ENCODE peak calls at places on chromosomes 13 and 19, in ten cellular contexts. One of them, this sample, is unnamed.

GRCh38 chr13:97403893-97404683 is 29.9 kb upstream of the RAP2A start:
- DNase-seq in activated CD4-positive, alpha-beta T cell treated with anti-CD3 and anti-CD28 coated beads, Interleukin-2, amount 10 ng/mL, durations not matched to agents 7 days and 5 days: no peak
- DNase-seq in hypothalamus: no peak
- DNase-seq in COR-L47: no peak
- DNase-seq in astrocyte of the spinal cord: no peak
- DNase-seq in MCF 10A: no peak
- DNase-seq in stimulated activated CD4-positive, alpha-beta T cell treated with anti-CD3 and anti-CD28 coated beads, Interleukin-4, amount 100 ng/mL, for 1 hour: no peak
- DNase-seq in stimulated activated CD8-positive, alpha-beta memory T cell treated with anti-CD3 and anti-CD28 coated beads, Interleukin-4, amount 100 ng/mL, for 4 hours: no peak
- DNase-seq in Daoy: no peak
- DNase-seq in naive thymus-derived CD8-positive, alpha-beta T cell: no peak
- DNase-seq in this sample: no peak

GRCh38 chr19:38952395-38953165 is 21.8 kb downstream of the MRPS12 start:
- DNase-seq in activated CD4-positive, alpha-beta T cell treated with anti-CD3 and anti-CD28 coated beads, Interleukin-2, amount 10 ng/mL, durations not matched to agents 7 days and 5 days: peak
- DNase-seq in hypothalamus: peak
- DNase-seq in COR-L47: peak
- DNase-seq in astrocyte of the spinal cord: no peak
- DNase-seq in MCF 10A: peak
- DNase-seq in stimulated activated CD4-positive, alpha-beta T cell treated with anti-CD3 and anti-CD28 coated beads, Interleukin-4, amount 100 ng/mL, for 1 hour: no peak
- DNase-seq in stimulated activated CD8-positive, alpha-beta memory T cell treated with anti-CD3 and anti-CD28 coated beads, Interleukin-4, amount 100 ng/mL, for 4 hours: no peak
- DNase-seq in Daoy: no peak
- DNase-seq in naive thymus-derived CD8-positive, alpha-beta T cell: no peak
- DNase-seq in this sample: peak

GRCh38 chr19:23558541-23558940 is 128.5 kb downstream of the ZNF675 start:
- DNase-seq in activated CD4-positive, alpha-beta T cell treated with anti-CD3 and anti-CD28 coated beads, Interleukin-2, amount 10 ng/mL, durations not matched to agents 7 days and 5 days: no peak
- DNase-seq in hypothalamus: no peak
- DNase-seq in COR-L47: no peak
- DNase-seq in astrocyte of the spinal cord: no peak
- DNase-seq in MCF 10A: peak
- DNase-seq in stimulated activated CD4-positive, alpha-beta T cell treated with anti-CD3 and anti-CD28 coated beads, Interleukin-4, amount 100 ng/mL, for 1 hour: no peak
- DNase-seq in stimulated activated CD8-positive, alpha-beta memory T cell treated with anti-CD3 and anti-CD28 coated beads, Interleukin-4, amount 100 ng/mL, for 4 hours: no peak
- DNase-seq in Daoy: no peak
- DNase-seq in naive thymus-derived CD8-positive, alpha-beta T cell: no peak
- DNase-seq in this sample: no peak

GRCh38 chr13:52029569-52029968 is 5.1 kb downstream of the UTP14C start:
- DNase-seq in activated CD4-positive, alpha-beta T cell treated with anti-CD3 and anti-CD28 coated beads, Interleukin-2, amount 10 ng/mL, durations not matched to agents 7 days and 5 days: no peak
- DNase-seq in hypothalamus: no peak
- DNase-seq in COR-L47: peak
- DNase-seq in astrocyte of the spinal cord: no peak
- DNase-seq in MCF 10A: peak
- DNase-seq in stimulated activated CD4-positive, alpha-beta T cell treated with anti-CD3 and anti-CD28 coated beads, Interleukin-4, amount 100 ng/mL, for 1 hour: no peak
- DNase-seq in stimulated activated CD8-positive, alpha-beta memory T cell treated with anti-CD3 and anti-CD28 coated beads, Interleukin-4, amount 100 ng/mL, for 4 hours: no peak
- DNase-seq in Daoy: no peak
- DNase-seq in naive thymus-derived CD8-positive, alpha-beta T cell: no peak
- DNase-seq in this sample: no peak

GRCh38 chr19:15780595-15781418 is 6.7 kb upstream of the OR10H5 start:
- DNase-seq in activated CD4-positive, alpha-beta T cell treated with anti-CD3 and anti-CD28 coated beads, Interleukin-2, amount 10 ng/mL, durations not matched to agents 7 days and 5 days: no peak
- DNase-seq in hypothalamus: no peak
- DNase-seq in COR-L47: no peak
- DNase-seq in astrocyte of the spinal cord: no peak
- DNase-seq in MCF 10A: no peak
- DNase-seq in stimulated activated CD4-positive, alpha-beta T cell treated with anti-CD3 and anti-CD28 coated beads, Interleukin-4, amount 100 ng/mL, for 1 hour: no peak
- DNase-seq in stimulated activated CD8-positive, alpha-beta memory T cell treated with anti-CD3 and anti-CD28 coated beads, Interleukin-4, amount 100 ng/mL, for 4 hours: no peak
- DNase-seq in Daoy: no peak
- DNase-seq in naive thymus-derived CD8-positive, alpha-beta T cell: no peak
- DNase-seq in this sample: no peak

GRCh38 chr13:114044486-114044885 is 70.6 kb upstream of the C13orf46 start:
- DNase-seq in activated CD4-positive, alpha-beta T cell treated with anti-CD3 and anti-CD28 coated beads, Interleukin-2, amount 10 ng/mL, durations not matched to agents 7 days and 5 days: no peak
- DNase-seq in hypothalamus: no peak
- DNase-seq in COR-L47: no peak
- DNase-seq in astrocyte of the spinal cord: peak
- DNase-seq in MCF 10A: no peak
- DNase-seq in stimulated activated CD4-positive, alpha-beta T cell treated with anti-CD3 and anti-CD28 coated beads, Interleukin-4, amount 100 ng/mL, for 1 hour: no peak
- DNase-seq in stimulated activated CD8-positive, alpha-beta memory T cell treated with anti-CD3 and anti-CD28 coated beads, Interleukin-4, amount 100 ng/mL, for 4 hours: no peak
- DNase-seq in Daoy: peak
- DNase-seq in naive thymus-derived CD8-positive, alpha-beta T cell: no peak
- DNase-seq in this sample: no peak

GRCh38 chr19:33697766-33698165 is 76.0 kb downstream of the CHST8 start:
- DNase-seq in activated CD4-positive, alpha-beta T cell treated with anti-CD3 and anti-CD28 coated beads, Interleukin-2, amount 10 ng/mL, durations not matched to agents 7 days and 5 days: no peak
- DNase-seq in hypothalamus: no peak
- DNase-seq in COR-L47: no peak
- DNase-seq in astrocyte of the spinal cord: no peak
- DNase-seq in MCF 10A: no peak
- DNase-seq in stimulated activated CD4-positive, alpha-beta T cell treated with anti-CD3 and anti-CD28 coated beads, Interleukin-4, amount 100 ng/mL, for 1 hour: no peak
- DNase-seq in stimulated activated CD8-positive, alpha-beta memory T cell treated with anti-CD3 and anti-CD28 coated beads, Interleukin-4, amount 100 ng/mL, for 4 hours: no peak
- DNase-seq in Daoy: no peak
- DNase-seq in naive thymus-derived CD8-positive, alpha-beta T cell: no peak
- DNase-seq in this sample: no peak

GRCh38 chr19:55605637-55606470 is at the start of gene ZNF865:
- DNase-seq in activated CD4-positive, alpha-beta T cell treated with anti-CD3 and anti-CD28 coated beads, Interleukin-2, amount 10 ng/mL, durations not matched to agents 7 days and 5 days: peak
- DNase-seq in hypothalamus: peak
- DNase-seq in COR-L47: peak
- DNase-seq in astrocyte of the spinal cord: peak
- DNase-seq in MCF 10A: peak
- DNase-seq in stimulated activated CD4-positive, alpha-beta T cell treated with anti-CD3 and anti-CD28 coated beads, Interleukin-4, amount 100 ng/mL, for 1 hour: peak
- DNase-seq in stimulated activated CD8-positive, alpha-beta memory T cell treated with anti-CD3 and anti-CD28 coated beads, Interleukin-4, amount 100 ng/mL, for 4 hours: peak
- DNase-seq in Daoy: peak
- DNase-seq in naive thymus-derived CD8-positive, alpha-beta T cell: peak
- DNase-seq in this sample: peak

GRCh38 chr19:6768236-6768785 is 1.1 kb upstream of the SH2D3A start:
- DNase-seq in activated CD4-positive, alpha-beta T cell treated with anti-CD3 and anti-CD28 coated beads, Interleukin-2, amount 10 ng/mL, durations not matched to agents 7 days and 5 days: peak
- DNase-seq in hypothalamus: no peak
- DNase-seq in COR-L47: no peak
- DNase-seq in astrocyte of the spinal cord: no peak
- DNase-seq in MCF 10A: no peak
- DNase-seq in stimulated activated CD4-positive, alpha-beta T cell treated with anti-CD3 and anti-CD28 coated beads, Interleukin-4, amount 100 ng/mL, for 1 hour: no peak
- DNase-seq in stimulated activated CD8-positive, alpha-beta memory T cell treated with anti-CD3 and anti-CD28 coated beads, Interleukin-4, amount 100 ng/mL, for 4 hours: no peak
- DNase-seq in Daoy: no peak
- DNase-seq in naive thymus-derived CD8-positive, alpha-beta T cell: no peak
- DNase-seq in this sample: no peak

GRCh38 chr19:6100284-6100915 is 9.9 kb downstream of the RFX2 start:
- DNase-seq in activated CD4-positive, alpha-beta T cell treated with anti-CD3 and anti-CD28 coated beads, Interleukin-2, amount 10 ng/mL, durations not matched to agents 7 days and 5 days: peak
- DNase-seq in hypothalamus: no peak
- DNase-seq in COR-L47: no peak
- DNase-seq in astrocyte of the spinal cord: no peak
- DNase-seq in MCF 10A: no peak
- DNase-seq in stimulated activated CD4-positive, alpha-beta T cell treated with anti-CD3 and anti-CD28 coated beads, Interleukin-4, amount 100 ng/mL, for 1 hour: peak
- DNase-seq in stimulated activated CD8-positive, alpha-beta memory T cell treated with anti-CD3 and anti-CD28 coated beads, Interleukin-4, amount 100 ng/mL, for 4 hours: no peak
- DNase-seq in Daoy: no peak
- DNase-seq in naive thymus-derived CD8-positive, alpha-beta T cell: no peak
- DNase-seq in this sample: no peak

GRCh38 chr13:50129065-50129922 is 114.0 kb downstream of the KCNRG start:
- DNase-seq in activated CD4-positive, alpha-beta T cell treated with anti-CD3 and anti-CD28 coated beads, Interleukin-2, amount 10 ng/mL, durations not matched to agents 7 days and 5 days: peak
- DNase-seq in hypothalamus: no peak
- DNase-seq in COR-L47: no peak
- DNase-seq in astrocyte of the spinal cord: no peak
- DNase-seq in MCF 10A: no peak
- DNase-seq in stimulated activated CD4-positive, alpha-beta T cell treated with anti-CD3 and anti-CD28 coated beads, Interleukin-4, amount 100 ng/mL, for 1 hour: no peak
- DNase-seq in stimulated activated CD8-positive, alpha-beta memory T cell treated with anti-CD3 and anti-CD28 coated beads, Interleukin-4, amount 100 ng/mL, for 4 hours: no peak
- DNase-seq in Daoy: no peak
- DNase-seq in naive thymus-derived CD8-positive, alpha-beta T cell: no peak
- DNase-seq in this sample: peak